ENCODE peak calls at places on chromosomes 4 and X, in six cellular contexts. R is T-cell; L is stimulated activated CD8-positive, alpha-beta memory T cell treated with anti-CD3 and anti-CD28 coated beads, Interleukin-7, amount 100 ng/mL, for 4 hours; W is amygdala; A is hypothalamus; F is CD4-positive, alpha-beta T cell. B is an unnamed sample.

GRCh38 chrX:18294893-18295292 is 59.6 kb downstream of the SCML2 start:
- DNase-seq in R (no peak), L (no peak), W (no peak), A (no peak), F (no peak), B (no peak)

GRCh38 chr4:26576171-26576829 is 7.6 kb upstream of the TBC1D19 start:
- DNase-seq in R (no peak), L (no peak), W (no peak), A (no peak), F (no peak), B (no peak)

GRCh38 chr4:77104405-77105292 is 28.9 kb upstream of the CCNI start:
- DNase-seq in R (no peak), L (no peak), W (no peak), A (peak), F (no peak), B (peak)

GRCh38 chrX:110327336-110327735 is 9.5 kb upstream of the AMMECR1 start:
- DNase-seq in R (no peak), L (no peak), W (no peak), A (no peak), F (no peak), B (no peak)

GRCh38 chr4:5721923-5722322 is 10.9 kb downstream of the EVC start:
- DNase-seq in R (no peak), L (no peak), W (no peak), A (no peak), F (no peak), B (no peak)

GRCh38 chr4:94305468-94306225 is 37.0 kb downstream of the HPGDS start:
- DNase-seq in R (no peak), L (no peak), W (no peak), A (no peak), F (no peak), B (no peak)

GRCh38 chr4:17065821-17066220 is 167.4 kb upstream of the LDB2 start:
- DNase-seq in R (no peak), L (no peak), W (no peak), A (no peak), F (no peak), B (no peak)

GRCh38 chr4:11223261-11223660 is 205.4 kb downstream of the HS3ST1 start:
- DNase-seq in R (no peak), L (no peak), W (no peak), A (no peak), F (no peak), B (no peak)

GRCh38 chr4:152278505-152279301 is 257.2 kb downstream of the FBXW7 start:
- DNase-seq in R (no peak), L (no peak), W (no peak), A (no peak), F (no peak), B (peak)

GRCh38 chr4:41661447-41662076 is 87.0 kb downstream of the PHOX2B start:
- DNase-seq in R (no peak), L (no peak), W (peak), A (peak), F (peak), B (peak)

GRCh38 chr4:77710684-77711083 is 105.1 kb downstream of the CXCL13 start:
- DNase-seq in R (no peak), L (no peak), W (no peak), A (no peak), F (no peak), B (no peak)

GRCh38 chr4:169225058-169225751 is 45.6 kb downstream of the SH3RF1 start:
- DNase-seq in R (no peak), L (no peak), W (no peak), A (no peak), F (no peak), B (no peak)

GRCh38 chr4:7195546-7196282 is 3.4 kb downstream of the SORCS2 start:
- DNase-seq in R (no peak), L (no peak), W (no peak), A (no peak), F (no peak), B (peak)

GRCh38 chr4:24630937-24631336 is 46.6 kb upstream of the DHX15 start:
- DNase-seq in R (no peak), L (no peak), W (no peak), A (no peak), F (no peak), B (no peak)

GRCh38 chrX:40318796-40319195 is 221.0 kb upstream of the BCOR start:
- DNase-seq in R (no peak), L (no peak), W (no peak), A (no peak), F (no peak), B (no peak)

GRCh38 chr4:158775091-158775651 is 6.3 kb downstream of the FNIP2 start:
- DNase-seq in R (no peak), L (no peak), W (no peak), A (peak), F (no peak), B (peak)